ENCODE peak calls at places on chromosomes 7 and 10, in five cellular contexts. L is activated CD8-positive, alpha-beta memory T cell treated with anti-CD3 and anti-CD28 coated beads, Interleukin-2, amount 50 U/mL, for 48 hours; T is smooth muscle cell of the brain vasculature; F is SJSA1; X is WTC11. Y is an unnamed sample.

GRCh38 chr10:29932991-29933390 is 126.4 kb downstream of the JCAD start:
- DNase-seq in L (no peak), T (no peak), X (no peak), F (no peak), Y (no peak)

GRCh38 chr10:34816067-34817002 is 1.2 kb upstream of the PARD3 start:
- DNase-seq in X (peak), F (peak), L (no peak), T (no peak), Y (peak)

GRCh38 chr10:43082087-43082486 is 5.2 kb downstream of the RET start:
- DNase-seq in L (no peak), T (no peak), F (no peak), X (no peak), Y (no peak)

GRCh38 chr7:107564553-107565298 is 955 bp downstream of the DUS4L start:
- DNase-seq in T (no peak), X (no peak), F (peak), L (no peak), Y (peak)

GRCh38 chr7:130141161-130141857 is 63.9 kb downstream of the TMEM209 start:
- DNase-seq in L (peak), F (no peak), T (peak), X (peak), Y (peak)

GRCh38 chr10:79123547-79123963 is 54.8 kb downstream of the ZMIZ1 start:
- DNase-seq in F (no peak), T (peak), X (no peak), L (no peak), Y (no peak)

GRCh38 chr7:2157473-2158279 is 75.1 kb downstream of the MAD1L1 start:
- DNase-seq in X (peak), L (no peak), F (peak), T (peak), Y (peak)

GRCh38 chr7:131829911-131830310 is 273.5 kb upstream of the PODXL start:
- DNase-seq in L (no peak), T (no peak), X (peak), F (no peak), Y (no peak)

GRCh38 chr7:79528421-79528820 is 75.0 kb upstream of the MAGI2 start:
- DNase-seq in L (no peak), F (no peak), T (no peak), X (no peak), Y (no peak)

GRCh38 chr10:127012769-127013152 is 107.5 kb downstream of the DOCK1 start:
- DNase-seq in F (no peak), X (no peak), L (no peak), T (no peak), Y (no peak)

GRCh38 chr10:56116684-56117083 is 244.4 kb downstream of the ZWINT start:
- DNase-seq in F (no peak), L (no peak), T (no peak), X (no peak), Y (no peak)